ENCODE peak calls at places on chromosomes 4 and X, in seven cellular contexts. A is GM12865, I is SJSA1, B is activated B cell treated with CpG ODN at 0.5 μM for 24 hours, L is nephron progenitor cell, D is KBM-7, O is heart right ventricle. Y is an unnamed sample.

GRCh38 chr4:110106946-110107325 is 91.5 kb downstream of the ELOVL6 start:
- DNase-seq in B (no peak), O (no peak), L (no peak), D (no peak), A (peak), I (peak), Y (no peak)

GRCh38 chr4:56244681-56245080 is 142.6 kb downstream of the AASDH start:
- DNase-seq in L (no peak), A (no peak), B (no peak), I (no peak), O (no peak), D (no peak), Y (no peak)

GRCh38 chrX:150503898-150504219 is 64.6 kb upstream of the MTM1 start:
- DNase-seq in L (no peak), A (no peak), D (no peak), I (no peak), O (no peak), B (no peak), Y (no peak)

GRCh38 chr4:35793045-35793722 is 451.1 kb downstream of the ARAP2 start:
- DNase-seq in B (no peak), I (no peak), O (no peak), A (no peak), L (no peak), D (no peak), Y (no peak)

GRCh38 chr4:107037188-107037587 is 1.1 kb upstream of the DKK2 start:
- DNase-seq in L (peak), I (peak), A (no peak), O (no peak), B (no peak), D (peak), Y (no peak)

GRCh38 chr4:141134051-141134450 is 782 bp upstream of the RNF150 start:
- DNase-seq in A (no peak), L (no peak), B (no peak), O (no peak), I (peak), D (no peak), Y (no peak)

GRCh38 chrX:38275615-38276014 is 51.7 kb downstream of the RPGR start:
- DNase-seq in B (no peak), O (no peak), D (no peak), L (no peak), I (peak), A (peak), Y (no peak)

GRCh38 chr4:122309988-122310626 is 68.7 kb upstream of the ADAD1 start:
- DNase-seq in A (no peak), D (peak), I (peak), L (no peak), B (no peak), O (no peak), Y (no peak)

GRCh38 chr4:165326831-165327210 is 648 bp upstream of the MSMO1 start:
- DNase-seq in I (no peak), L (peak), D (no peak), O (peak), A (peak), B (no peak), Y (no peak)

GRCh38 chr4:174663254-174663653 is 141.0 kb upstream of the HPGD start:
- DNase-seq in D (no peak), L (no peak), A (no peak), B (no peak), O (no peak), I (no peak), Y (no peak)

GRCh38 chr4:54384563-54384962 is 155.5 kb downstream of the PDGFRA start:
- DNase-seq in A (peak), O (peak), L (no peak), I (no peak), D (peak), B (no peak), Y (no peak)

GRCh38 chr4:76144546-76144945 is 3.7 kb downstream of the NUP54 start:
- DNase-seq in I (no peak), L (no peak), A (no peak), O (no peak), D (no peak), B (no peak), Y (no peak)

GRCh38 chrX:38347136-38347535 is 5.3 kb upstream of the OTC start:
- DNase-seq in D (peak), O (peak), L (no peak), I (no peak), B (no peak), A (peak), Y (no peak)

GRCh38 chr4:5826437-5827107 is 66.3 kb downstream of the CRMP1 start:
- DNase-seq in A (no peak), O (no peak), L (no peak), I (no peak), D (no peak), B (no peak), Y (no peak)

GRCh38 chr4:76198411-76199237 is 15.0 kb downstream of the SCARB2 start:
- DNase-seq in O (peak), D (peak), I (peak), L (peak), A (peak), B (no peak), Y (peak)

GRCh38 chrX:29044802-29045201 is 457.6 kb downstream of the IL1RAPL1 start:
- DNase-seq in D (no peak), O (no peak), I (no peak), L (no peak), B (no peak), A (no peak), Y (no peak)